ENCODE peak calls at places on chromosomes 6 and 20, in eight cellular contexts. N, K, Y, R, Q, U, S and I are unnamed samples.

GRCh38 chr20:12044969-12045368 is 127.3 kb downstream of the BTBD3 start:
- DNase-seq in N (no peak), K (no peak), Y (no peak), R (no peak), Q (no peak), U (no peak), S (no peak), I (no peak)

GRCh38 chr6:16903470-16903869 is 142.2 kb upstream of the ATXN1 start:
- DNase-seq in N (peak), K (no peak), Y (no peak), R (no peak), Q (no peak), U (no peak), S (no peak), I (no peak)

GRCh38 chr6:39496951-39497350 is 174.4 kb upstream of the KCNK16 start:
- DNase-seq in N (peak), K (no peak), Y (no peak), R (no peak), Q (no peak), U (peak), S (no peak), I (peak)

GRCh38 chr6:110999634-111000270 is 17.9 kb downstream of the RPF2 start:
- DNase-seq in N (no peak), K (no peak), Y (no peak), R (no peak), Q (no peak), U (no peak), S (no peak), I (no peak)

GRCh38 chr20:51529758-51530157 is 12.8 kb downstream of the NFATC2 start:
- DNase-seq in N (no peak), K (no peak), Y (no peak), R (no peak), Q (no peak), U (no peak), S (no peak), I (no peak)

GRCh38 chr20:12594410-12595130 is 414.2 kb upstream of the SPTLC3 start:
- DNase-seq in N (no peak), K (no peak), Y (no peak), R (no peak), Q (peak), U (no peak), S (peak), I (no peak)

GRCh38 chr20:62536731-62537401 is 61.1 kb upstream of the GATA5 start:
- DNase-seq in N (no peak), K (no peak), Y (no peak), R (no peak), Q (no peak), U (no peak), S (no peak), I (no peak)

GRCh38 chr6:1527098-1527497 is 82.6 kb upstream of the FOXC1 start:
- DNase-seq in N (no peak), K (no peak), Y (no peak), R (no peak), Q (no peak), U (no peak), S (peak), I (peak)

GRCh38 chr20:61926253-61926613 is 139.4 kb downstream of the TAF4 start:
- DNase-seq in N (no peak), K (no peak), Y (no peak), R (no peak), Q (no peak), U (peak), S (no peak), I (no peak)

GRCh38 chr20:64104667-64105451 is 2.5 kb downstream of the NPBWR2 start:
- DNase-seq in N (no peak), K (no peak), Y (no peak), R (no peak), Q (no peak), U (peak), S (no peak), I (no peak)

GRCh38 chr6:24719125-24719931 is at the start of gene C6orf62:
- DNase-seq in N (no peak), K (no peak), Y (no peak), R (peak), Q (no peak), U (peak), S (no peak), I (peak)

GRCh38 chr6:101630956-101631355 is 237.4 kb downstream of the GRIK2 start:
- DNase-seq in N (no peak), K (no peak), Y (no peak), R (no peak), Q (no peak), U (no peak), S (no peak), I (no peak)

GRCh38 chr6:125844989-125845388 is 54.2 kb downstream of the NCOA7 start:
- DNase-seq in N (no peak), K (no peak), Y (no peak), R (no peak), Q (no peak), U (no peak), S (no peak), I (no peak)

GRCh38 chr6:155402656-155403304 is 52.9 kb downstream of the NOX3 start:
- DNase-seq in N (no peak), K (no peak), Y (no peak), R (no peak), Q (no peak), U (no peak), S (no peak), I (no peak)

GRCh38 chr6:161301338-161301737 is 27.5 kb upstream of the AGPAT4 start:
- DNase-seq in N (no peak), K (no peak), Y (no peak), R (no peak), Q (no peak), U (no peak), S (no peak), I (no peak)

GRCh38 chr6:166540631-166541331 is 45.7 kb downstream of the RAMACL start:
- DNase-seq in N (no peak), K (no peak), Y (no peak), R (peak), Q (no peak), U (peak), S (no peak), I (no peak)

GRCh38 chr20:24535956-24536730 is 66.7 kb downstream of the SYNDIG1 start:
- DNase-seq in N (no peak), K (no peak), Y (no peak), R (no peak), Q (no peak), U (no peak), S (no peak), I (no peak)

GRCh38 chr6:46637933-46638332 is 14.7 kb downstream of the CYP39A1 start:
- DNase-seq in N (no peak), K (no peak), Y (no peak), R (no peak), Q (no peak), U (no peak), S (no peak), I (no peak)

GRCh38 chr20:19658137-19658536 is 99.9 kb upstream of the RIN2 start:
- DNase-seq in N (no peak), K (no peak), Y (no peak), R (no peak), Q (no peak), U (peak), S (no peak), I (no peak)

GRCh38 chr6:32982702-32983492 is 14.5 kb downstream of the BRD2 start:
- DNase-seq in N (no peak), K (no peak), Y (no peak), R (no peak), Q (no peak), U (no peak), S (no peak), I (no peak)